ENCODE peak calls at places on chromosomes 13 and 19, in four cellular contexts. D, U, C and W are unnamed samples.

GRCh38 chr19:28575816-28576215 is 637.1 kb downstream of the UQCRFS1 start:
- DNase-seq in D (no peak), U (no peak), C (no peak), W (no peak)

GRCh38 chr13:62377838-62378237 is 962.2 kb upstream of the PCDH20 start:
- DNase-seq in D (no peak), U (no peak), C (no peak), W (no peak)

GRCh38 chr13:22883961-22884360 is 296.8 kb upstream of the SGCG start:
- DNase-seq in D (no peak), U (no peak), C (no peak), W (no peak)

GRCh38 chr13:30927595-30927994 is 4.9 kb upstream of the TEX26 start:
- DNase-seq in D (no peak), U (no peak), C (no peak), W (no peak)

GRCh38 chr13:52644108-52644507 is 1.9 kb downstream of the HNRNPA1L2 start:
- DNase-seq in D (no peak), U (no peak), C (no peak), W (no peak)

GRCh38 chr13:75770164-75771145 is 134.3 kb downstream of the LMO7 start:
- DNase-seq in D (no peak), U (no peak), C (no peak), W (no peak)

GRCh38 chr19:45153339-45154063 is 7.3 kb downstream of the NKPD1 start:
- DNase-seq in D (peak; percentile 87), U (no peak), C (no peak), W (no peak)

GRCh38 chr19:12757544-12758274 is 6.1 kb downstream of the BEST2 start:
- DNase-seq in D (peak; percentile 84), U (peak; percentile 79), C (peak; percentile 70), W (no peak)

GRCh38 chr19:48770223-48770622 is 14.9 kb downstream of the FGF21 start:
- DNase-seq in D (no peak), U (no peak), C (no peak), W (no peak)

GRCh38 chr19:54521022-54521859 is 18.6 kb downstream of the LAIR2 start:
- DNase-seq in D (no peak), U (no peak), C (no peak), W (peak; percentile 65)

GRCh38 chr13:50358221-50358620 is 343.0 kb downstream of the KCNRG start:
- DNase-seq in D (no peak), U (no peak), C (no peak), W (no peak)

GRCh38 chr13:26785845-26786630 is 25.5 kb upstream of the GPR12 start:
- DNase-seq in D (no peak), U (no peak), C (no peak), W (no peak)

GRCh38 chr13:110885966-110886365 is 28.9 kb downstream of the ANKRD10 start:
- DNase-seq in D (no peak), U (no peak), C (no peak), W (no peak)

GRCh38 chr19:55591555-55591954 is 7.8 kb downstream of the FIZ1 start:
- DNase-seq in D (no peak), U (peak; percentile 61), C (no peak), W (no peak)

GRCh38 chr19:29290853-29291252 is 77.9 kb upstream of the UQCRFS1 start:
- DNase-seq in D (no peak), U (no peak), C (no peak), W (no peak)

GRCh38 chr13:50403311-50403710 is 388.1 kb downstream of the KCNRG start:
- DNase-seq in D (no peak), U (peak; percentile 46), C (peak; percentile 78), W (no peak)

GRCh38 chr13:102679449-102680132 is 15.3 kb downstream of the METTL21C start:
- DNase-seq in D (no peak), U (no peak), C (no peak), W (no peak)

GRCh38 chr19:41505105-41505504 is 62.1 kb downstream of the ERICH4 start:
- DNase-seq in D (no peak), U (no peak), C (no peak), W (no peak)

GRCh38 chr19:46785054-46785979 is 3.1 kb downstream of the SLC1A5 start:
- DNase-seq in D (no peak), U (no peak), C (no peak), W (no peak)

GRCh38 chr19:48513289-48514122 is 1.9 kb upstream of the LMTK3 start:
- DNase-seq in D (peak; percentile 67), U (peak; percentile 92), C (peak; percentile 58), W (no peak)

GRCh38 chr13:113927661-113928581 is 46.0 kb downstream of the C13orf46 start:
- DNase-seq in D (no peak), U (no peak), C (no peak), W (no peak)

GRCh38 chr19:589693-590395 is at the start of gene HCN2:
- DNase-seq in D (peak; percentile 81), U (no peak), C (no peak), W (no peak)

GRCh38 chr13:102965802-102966201 is 100.4 kb downstream of the SLC10A2 start:
- DNase-seq in D (no peak), U (no peak), C (no peak), W (no peak)

GRCh38 chr13:94780421-94780820 is 68.1 kb upstream of the SOX21 start:
- DNase-seq in D (no peak), U (no peak), C (no peak), W (no peak)

GRCh38 chr19:18020212-18021067 is 12.5 kb downstream of the ARRDC2 start:
- DNase-seq in D (no peak), U (no peak), C (peak; percentile 51), W (no peak)

GRCh38 chr13:45055902-45056648 is 64.2 kb upstream of the GTF2F2 start:
- DNase-seq in D (peak; percentile 9), U (no peak), C (no peak), W (no peak)

GRCh38 chr19:11137542-11138384 is 17.8 kb downstream of the SPC24 start:
- DNase-seq in D (peak; percentile 73), U (peak; percentile 82), C (peak; percentile 75), W (no peak)

GRCh38 chr13:24032674-24033073 is 127.8 kb upstream of the SPATA13 start:
- DNase-seq in D (no peak), U (peak; percentile 28), C (peak; percentile 47), W (no peak)

GRCh38 chr13:24036115-24036514 is 124.4 kb upstream of the SPATA13 start:
- DNase-seq in D (no peak), U (no peak), C (no peak), W (no peak)

GRCh38 chr13:24032252-24032651 is 128.3 kb upstream of the SPATA13 start:
- DNase-seq in D (no peak), U (no peak), C (no peak), W (no peak)

GRCh38 chr13:24035411-24035810 is 125.1 kb upstream of the SPATA13 start:
- DNase-seq in D (no peak), U (no peak), C (no peak), W (no peak)

GRCh38 chr13:24033527-24034302 is 126.8 kb upstream of the SPATA13 start:
- DNase-seq in D (no peak), U (no peak), C (no peak), W (no peak)
- TF ChIP-seq POLR2AphosphoS2 in D (no peak), U (no peak), C (no peak), W (no peak)

GRCh38 chr19:43782311-43782660 is 1.5 kb upstream of the KCNN4 start:
- DNase-seq in D (no peak), U (no peak), C (no peak), W (no peak)

GRCh38 chr19:43783636-43784035 is 2.9 kb upstream of the KCNN4 start:
- DNase-seq in D (no peak), U (no peak), C (no peak), W (no peak)

GRCh38 chr19:43784981-43785808 is 4.4 kb upstream of the KCNN4 start:
- DNase-seq in D (peak; percentile 69), U (peak; percentile 90), C (peak; percentile 60), W (no peak)

GRCh38 chr19:43782689-43783231 is 2.0 kb upstream of the KCNN4 start:
- DNase-seq in D (peak; percentile 56), U (peak; percentile 58), C (no peak), W (no peak)

DNA sequence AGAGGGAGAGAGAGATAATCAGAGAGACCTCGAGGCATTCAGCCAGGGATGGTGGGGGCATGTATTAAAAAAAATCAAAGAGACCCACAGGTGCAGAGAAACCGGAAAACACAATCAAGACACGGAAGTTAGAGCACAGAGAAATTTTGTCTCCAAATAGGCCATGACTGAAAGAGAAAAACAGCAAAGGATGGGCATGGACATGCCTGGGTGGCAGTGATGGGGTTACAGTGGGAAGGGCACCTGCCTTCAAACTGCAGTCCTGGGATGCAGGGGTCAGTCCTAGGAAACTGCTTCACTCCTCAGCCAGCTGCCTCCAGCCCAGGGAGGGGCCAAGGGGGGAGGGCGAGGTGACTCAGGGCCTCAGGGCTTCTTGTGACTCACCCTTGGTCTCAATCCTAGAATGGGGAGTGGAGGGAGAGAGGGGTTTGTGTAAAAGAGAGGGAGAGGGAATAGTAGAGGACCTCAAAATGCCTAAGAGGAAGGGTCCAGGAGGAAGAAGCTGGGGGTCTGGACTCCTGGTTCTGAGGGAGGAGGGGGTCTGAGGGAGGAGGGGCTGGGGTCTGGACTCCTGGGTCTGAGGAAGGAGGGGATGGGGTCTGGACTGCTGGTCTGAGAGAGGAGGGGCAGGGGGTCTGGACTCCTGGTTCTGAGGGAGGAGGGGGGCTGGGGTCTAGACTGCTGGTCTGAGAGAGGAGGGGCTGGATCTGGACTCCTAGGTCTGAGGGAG is 3.6 kb upstream of the KCNN4 start:
- DNase-seq in D (peak; percentile 78), U (peak; percentile 89), C (no peak), W (no peak)
- TF ChIP-seq JUNB in D (peak; percentile 78), U (peak; percentile 65), C (no peak), W (peak; percentile 39)

DNA sequence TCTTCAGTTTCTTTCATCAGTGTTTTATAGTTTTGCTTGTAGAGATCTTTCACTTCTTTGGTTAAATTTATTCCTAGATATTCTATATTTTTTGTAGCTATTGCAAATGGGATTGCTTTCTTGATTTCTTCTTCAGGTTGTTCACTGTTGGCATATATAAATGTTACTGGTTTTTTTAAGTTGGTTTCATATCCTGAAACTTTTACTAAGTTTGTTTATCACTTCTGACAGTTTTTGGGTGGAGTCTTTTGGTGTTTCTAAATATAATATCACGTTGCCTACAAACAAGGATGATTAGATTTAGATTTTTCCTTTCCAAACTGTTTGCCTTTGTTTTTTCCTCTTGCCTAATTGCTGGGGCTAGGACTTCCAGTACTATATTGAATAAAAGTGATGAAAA is 109.7 kb downstream of the PAN3 start:
- DNase-seq in D (no peak), U (no peak), C (no peak), W (no peak)
- TF ChIP-seq POLR2AphosphoS2 in D (no peak), U (no peak), C (no peak), W (no peak)

GRCh38 chr19:31419871-31420430 is 70.7 kb upstream of the TSHZ3 start:
- DNase-seq in D (no peak), U (no peak), C (no peak), W (no peak)

GRCh38 chr19:31418055-31418454 is 68.8 kb upstream of the TSHZ3 start:
- DNase-seq in D (no peak), U (no peak), C (no peak), W (no peak)

GRCh38 chr19:31418692-31419430 is 69.6 kb upstream of the TSHZ3 start:
- DNase-seq in D (no peak), U (no peak), C (no peak), W (no peak)

GRCh38 chr19:31423896-31424295 is 74.7 kb upstream of the TSHZ3 start:
- DNase-seq in D (no peak), U (no peak), C (no peak), W (no peak)

DNA sequence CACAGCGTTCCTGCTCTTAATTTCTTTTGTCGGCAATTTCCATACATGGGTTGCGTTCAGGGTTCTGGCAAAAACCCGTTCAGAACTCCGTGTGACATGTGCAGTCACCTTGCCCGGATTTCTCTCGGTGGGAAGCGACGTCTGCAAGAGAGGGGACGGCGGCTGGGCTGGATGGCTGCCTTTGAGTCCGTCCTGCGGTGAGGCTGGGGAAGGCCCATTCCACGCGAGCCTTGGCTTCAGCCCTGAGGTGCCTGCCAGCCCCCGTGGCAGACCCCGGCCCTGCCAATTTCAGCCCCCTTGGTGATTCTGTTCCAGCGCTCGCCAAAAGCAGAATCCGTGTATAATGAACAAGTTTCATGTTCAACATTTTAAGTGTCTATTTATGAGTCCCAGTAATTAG is 72.6 kb upstream of the TSHZ3 start:
- DNase-seq in D (no peak), U (no peak), C (no peak), W (no peak)
- TF ChIP-seq JUNB in D (no peak), U (no peak), C (no peak), W (no peak)